ENCODE peak calls at places on chromosomes 16 and 17, in five cellular contexts. One of them, this sample, is unnamed.

GRCh38 chr17:43814026-43814425 is 18.9 kb downstream of the MPP3 start:
- DNase-seq in H1: peak
- DNase-seq in A549: peak
- DNase-seq in keratinocyte: no peak
- DNase-seq in osteoblast: no peak
- DNase-seq in this sample: no peak

GRCh38 chr17:28738680-28739384 is 5.0 kb upstream of the TRAF4 start:
- DNase-seq in H1: no peak
- DNase-seq in A549: no peak
- DNase-seq in keratinocyte: no peak
- DNase-seq in osteoblast: peak
- DNase-seq in this sample: no peak

GRCh38 chr16:1526608-1527555 is 6.6 kb upstream of the TMEM204 start:
- DNase-seq in H1: no peak
- DNase-seq in A549: no peak
- DNase-seq in keratinocyte: no peak
- DNase-seq in osteoblast: no peak
- DNase-seq in this sample: no peak

GRCh38 chr17:41529491-41529915 is 1.4 kb upstream of the KRT19 start:
- DNase-seq in H1: no peak
- DNase-seq in A549: no peak
- DNase-seq in keratinocyte: no peak
- DNase-seq in osteoblast: peak
- DNase-seq in this sample: no peak

GRCh38 chr16:85319984-85320440 is 207.7 kb upstream of the CIBAR2 start:
- DNase-seq in H1: no peak
- DNase-seq in A549: no peak
- DNase-seq in keratinocyte: no peak
- DNase-seq in osteoblast: peak
- DNase-seq in this sample: no peak

GRCh38 chr17:17739388-17740066 is 58.3 kb downstream of the RAI1 start:
- DNase-seq in H1: no peak
- DNase-seq in A549: peak
- DNase-seq in keratinocyte: no peak
- DNase-seq in osteoblast: peak
- DNase-seq in this sample: peak

GRCh38 chr17:31550389-31551056 is 159.0 kb downstream of the RAB11FIP4 start:
- DNase-seq in H1: no peak
- DNase-seq in A549: peak
- DNase-seq in keratinocyte: no peak
- DNase-seq in osteoblast: no peak
- DNase-seq in this sample: no peak

GRCh38 chr17:44918006-44918405 is 2.7 kb upstream of the GFAP start:
- DNase-seq in H1: no peak
- DNase-seq in A549: no peak
- DNase-seq in keratinocyte: peak
- DNase-seq in osteoblast: no peak
- DNase-seq in this sample: peak

GRCh38 chr17:43040655-43041054 is 15.6 kb downstream of the RND2 start:
- DNase-seq in H1: no peak
- DNase-seq in A549: no peak
- DNase-seq in keratinocyte: no peak
- DNase-seq in osteoblast: no peak
- DNase-seq in this sample: no peak

GRCh38 chr16:88468289-88469129 is 15.4 kb downstream of the ZFPM1 start:
- DNase-seq in H1: peak
- DNase-seq in A549: peak
- DNase-seq in keratinocyte: no peak
- DNase-seq in osteoblast: peak
- DNase-seq in this sample: peak

GRCh38 chr16:84739349-84740124 is 39.7 kb downstream of the USP10 start:
- DNase-seq in H1: no peak
- DNase-seq in A549: no peak
- DNase-seq in keratinocyte: no peak
- DNase-seq in osteoblast: peak
- DNase-seq in this sample: peak

GRCh38 chr16:27566417-27566816 is 16.5 kb downstream of the KATNIP start:
- DNase-seq in H1: no peak
- DNase-seq in A549: no peak
- DNase-seq in keratinocyte: no peak
- DNase-seq in osteoblast: no peak
- DNase-seq in this sample: no peak

GRCh38 chr17:59277031-59277430 is 54.4 kb upstream of the YPEL2 start:
- DNase-seq in H1: no peak
- DNase-seq in A549: no peak
- DNase-seq in keratinocyte: no peak
- DNase-seq in osteoblast: no peak
- DNase-seq in this sample: no peak

GRCh38 chr17:69773081-69773480 is 301.9 kb upstream of the KCNJ16 start:
- DNase-seq in H1: no peak
- DNase-seq in A549: no peak
- DNase-seq in keratinocyte: no peak
- DNase-seq in osteoblast: no peak
- DNase-seq in this sample: peak

GRCh38 chr17:17159571-17159970 is 46.6 kb downstream of the PLD6 start:
- DNase-seq in H1: no peak
- DNase-seq in A549: no peak
- DNase-seq in keratinocyte: no peak
- DNase-seq in osteoblast: peak
- DNase-seq in this sample: no peak

GRCh38 chr17:65290041-65290440 is 152.9 kb downstream of the RGS9 start:
- DNase-seq in H1: no peak
- DNase-seq in A549: no peak
- DNase-seq in keratinocyte: no peak
- DNase-seq in osteoblast: no peak
- DNase-seq in this sample: no peak

GRCh38 chr16:27445502-27446175 is 43.7 kb downstream of the IL21R start:
- DNase-seq in H1: no peak
- DNase-seq in A549: no peak
- DNase-seq in keratinocyte: no peak
- DNase-seq in osteoblast: peak
- DNase-seq in this sample: no peak

GRCh38 chr16:89330177-89330856 is 112.8 kb downstream of the ZNF778 start:
- DNase-seq in H1: no peak
- DNase-seq in A549: peak
- DNase-seq in keratinocyte: peak
- DNase-seq in osteoblast: peak
- DNase-seq in this sample: peak

GRCh38 chr16:84496991-84497390 is 7.5 kb downstream of the MEAK7 start:
- DNase-seq in H1: no peak
- DNase-seq in A549: no peak
- DNase-seq in keratinocyte: no peak
- DNase-seq in osteoblast: no peak
- DNase-seq in this sample: no peak

GRCh38 chr17:46730026-46730425 is 88.5 kb downstream of the WNT3 start:
- DNase-seq in H1: no peak
- DNase-seq in A549: no peak
- DNase-seq in keratinocyte: no peak
- DNase-seq in osteoblast: no peak
- DNase-seq in this sample: no peak

GRCh38 chr16:52896478-52897164 is 156.1 kb downstream of the CHD9NB start:
- DNase-seq in H1: no peak
- DNase-seq in A549: no peak
- DNase-seq in keratinocyte: no peak
- DNase-seq in osteoblast: no peak
- DNase-seq in this sample: no peak

GRCh38 chr17:82267575-82268379 is 5.7 kb downstream of the CSNK1D start:
- DNase-seq in H1: no peak
- DNase-seq in A549: peak
- DNase-seq in keratinocyte: no peak
- DNase-seq in osteoblast: peak
- DNase-seq in this sample: peak

GRCh38 chr17:8123695-8124349 is at the start of gene HES7:
- DNase-seq in H1: peak
- DNase-seq in A549: peak
- DNase-seq in keratinocyte: no peak
- DNase-seq in osteoblast: peak
- DNase-seq in this sample: no peak

GRCh38 chr16:50067290-50067853 is 1.6 kb downstream of the HEATR3 start:
- DNase-seq in H1: peak
- DNase-seq in A549: peak
- DNase-seq in keratinocyte: peak
- DNase-seq in osteoblast: peak
- DNase-seq in this sample: peak

GRCh38 chr17:75814900-75815373 is 29.3 kb downstream of the UNC13D start:
- DNase-seq in H1: no peak
- DNase-seq in A549: peak
- DNase-seq in keratinocyte: peak
- DNase-seq in osteoblast: peak
- DNase-seq in this sample: peak

GRCh38 chr16:85181739-85182129 is 69.5 kb upstream of the CIBAR2 start:
- DNase-seq in H1: no peak
- DNase-seq in A549: no peak
- DNase-seq in keratinocyte: no peak
- DNase-seq in osteoblast: peak
- DNase-seq in this sample: no peak

GRCh38 chr16:2529061-2529931 is 1.9 kb downstream of the CEMP1 start:
- DNase-seq in H1: no peak
- DNase-seq in A549: no peak
- DNase-seq in keratinocyte: no peak
- DNase-seq in osteoblast: peak
- DNase-seq in this sample: no peak

GRCh38 chr17:75261336-75262111 is at the start of the genes GGA3 and MRPS7:
- DNase-seq in H1: peak
- DNase-seq in A549: peak
- DNase-seq in keratinocyte: peak
- DNase-seq in osteoblast: peak
- DNase-seq in this sample: peak

GRCh38 chr17:73396429-73397277 is 84.9 kb upstream of the CDC42EP4 start:
- DNase-seq in H1: no peak
- DNase-seq in A549: no peak
- DNase-seq in keratinocyte: no peak
- DNase-seq in osteoblast: peak
- DNase-seq in this sample: no peak

GRCh38 chr16:87076950-87077749 is 240.0 kb downstream of the C16orf95 start:
- DNase-seq in H1: peak
- DNase-seq in A549: peak
- DNase-seq in keratinocyte: peak
- DNase-seq in osteoblast: peak
- DNase-seq in this sample: peak

GRCh38 chr16:15490123-15490711 is 55.8 kb downstream of the BMERB1 start:
- DNase-seq in H1: peak
- DNase-seq in A549: no peak
- DNase-seq in keratinocyte: no peak
- DNase-seq in osteoblast: no peak
- DNase-seq in this sample: no peak

GRCh38 chr17:3889613-3890012 is 3.2 kb downstream of the CAMKK1 start:
- DNase-seq in H1: no peak
- DNase-seq in A549: no peak
- DNase-seq in keratinocyte: no peak
- DNase-seq in osteoblast: no peak
- DNase-seq in this sample: no peak

GRCh38 chr16:12095275-12096161 is 119.0 kb downstream of the SNX29 start:
- DNase-seq in H1: peak
- DNase-seq in A549: peak
- DNase-seq in keratinocyte: no peak
- DNase-seq in osteoblast: peak
- DNase-seq in this sample: peak

DNA sequence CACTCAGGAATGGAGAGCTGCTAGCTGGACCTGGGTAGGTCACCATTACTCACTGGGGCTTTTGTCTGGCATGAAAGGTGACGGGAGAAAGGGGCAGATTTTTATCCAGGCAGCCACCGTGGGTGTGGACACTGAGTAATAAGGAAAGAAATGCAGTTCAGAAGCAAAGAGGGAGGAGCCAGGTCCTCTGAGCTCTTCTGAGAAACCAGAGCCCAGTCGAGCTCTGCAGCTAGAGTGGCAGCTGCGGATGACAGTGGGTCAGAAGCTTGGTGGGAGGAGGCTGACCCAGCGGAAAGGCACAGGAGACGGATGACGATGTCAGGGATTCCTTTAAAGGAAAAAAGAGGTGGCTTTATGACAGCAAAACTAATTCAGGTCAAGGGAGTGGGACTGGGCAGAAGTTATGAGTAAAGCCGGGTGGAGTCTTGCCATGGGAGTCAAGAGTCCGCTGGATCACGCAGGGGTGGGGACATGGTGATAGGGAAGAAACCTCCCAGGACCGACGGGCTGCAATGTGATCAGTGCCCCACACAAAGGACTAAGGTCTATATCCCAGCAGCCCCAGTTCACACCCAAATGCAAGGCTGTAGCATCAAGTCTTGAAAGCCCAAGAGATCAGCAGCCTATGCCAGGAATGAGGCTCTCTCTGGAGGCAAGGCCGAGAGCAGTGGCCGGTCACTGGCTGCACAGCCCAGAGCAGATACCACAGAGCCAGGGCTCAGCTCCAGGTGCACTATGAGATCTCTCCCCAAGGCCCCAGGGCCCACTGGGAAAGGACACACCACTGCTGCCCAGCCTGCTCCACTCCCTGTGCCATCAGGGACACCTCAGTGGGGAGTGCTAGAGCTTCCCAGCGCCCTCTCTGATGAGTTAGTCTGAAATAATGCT is 6.3 kb upstream of the MNT start:
- DNase-seq in H1: no peak
- DNase-seq in A549: peak
- DNase-seq in keratinocyte: no peak
- DNase-seq in osteoblast: peak
- DNase-seq in this sample: peak
- H3K4me2 ChIP-seq in H1: no peak
- H3K4me2 ChIP-seq in A549: peak
- H3K4me2 ChIP-seq in keratinocyte: peak
- H3K4me2 ChIP-seq in osteoblast: peak
- H3K4me2 ChIP-seq in this sample: peak

GRCh38 chr16:5693426-5693825 is 595.8 kb upstream of the EEF2KMT start:
- DNase-seq in H1: no peak
- DNase-seq in A549: no peak
- DNase-seq in keratinocyte: no peak
- DNase-seq in osteoblast: no peak
- DNase-seq in this sample: no peak
- H3K4me2 ChIP-seq in H1: no peak
- H3K4me2 ChIP-seq in A549: no peak
- H3K4me2 ChIP-seq in keratinocyte: no peak
- H3K4me2 ChIP-seq in osteoblast: no peak
- H3K4me2 ChIP-seq in this sample: no peak

GRCh38 chr17:15278381-15278780 is 13.3 kb upstream of the PMP22 start:
- DNase-seq in H1: no peak
- DNase-seq in A549: peak
- DNase-seq in keratinocyte: no peak
- DNase-seq in osteoblast: no peak
- DNase-seq in this sample: no peak
- H3K4me2 ChIP-seq in H1: peak
- H3K4me2 ChIP-seq in A549: peak
- H3K4me2 ChIP-seq in keratinocyte: peak
- H3K4me2 ChIP-seq in osteoblast: peak
- H3K4me2 ChIP-seq in this sample: peak

DNA sequence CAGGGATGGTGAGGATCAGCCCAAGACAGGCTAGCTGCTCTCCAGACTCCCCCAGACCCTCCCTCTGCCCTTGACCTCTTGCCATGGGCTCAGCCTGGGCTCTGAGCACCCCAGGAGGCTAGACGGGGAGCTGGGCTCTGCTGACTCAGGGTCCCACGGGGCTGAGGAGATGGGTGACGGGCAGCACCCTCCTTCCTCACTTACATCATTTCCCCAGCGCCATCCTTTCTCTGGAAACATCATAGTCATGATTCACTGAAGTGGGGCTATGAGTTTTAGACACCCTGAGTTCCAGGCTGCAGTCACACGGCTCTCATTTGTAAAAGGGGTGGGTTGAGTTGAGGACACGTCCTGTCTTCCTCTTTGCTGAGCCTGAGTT is 3.0 kb upstream of the ITGAX start:
- DNase-seq in H1: no peak
- DNase-seq in A549: no peak
- DNase-seq in keratinocyte: no peak
- DNase-seq in osteoblast: peak
- DNase-seq in this sample: no peak
- H3K4me2 ChIP-seq in H1: no peak
- H3K4me2 ChIP-seq in A549: peak
- H3K4me2 ChIP-seq in keratinocyte: no peak
- H3K4me2 ChIP-seq in osteoblast: no peak
- H3K4me2 ChIP-seq in this sample: no peak